ENCODE peak calls at places on chromosomes 16 and 17, in ten cellular contexts. One of them, this sample, is unnamed.

GRCh38 chr16:66473654-66474519 is 46.8 kb downstream of the BEAN1 start:
- DNase-seq in HCT116: no peak
- DNase-seq in AG10803: no peak
- DNase-seq in cardiac muscle cell: no peak
- DNase-seq in astrocyte of the spinal cord: peak; percentile 5
- DNase-seq in epithelial cell of proximal tubule: no peak
- DNase-seq in WTC11: no peak
- DNase-seq in dorsolateral prefrontal cortex: no peak
- DNase-seq in AG09319: no peak
- DNase-seq in mesothelial cell of epicardium: peak; percentile 10
- DNase-seq in this sample: no peak

GRCh38 chr17:64354396-64354795 is 36.3 kb downstream of the PECAM1 start:
- DNase-seq in HCT116: no peak
- DNase-seq in AG10803: no peak
- DNase-seq in cardiac muscle cell: no peak
- DNase-seq in astrocyte of the spinal cord: no peak
- DNase-seq in epithelial cell of proximal tubule: no peak
- DNase-seq in WTC11: no peak
- DNase-seq in dorsolateral prefrontal cortex: no peak
- DNase-seq in AG09319: no peak
- DNase-seq in mesothelial cell of epicardium: no peak
- DNase-seq in this sample: no peak

GRCh38 chr17:76086384-76086783 is 7.4 kb downstream of the ZACN start:
- DNase-seq in HCT116: no peak
- DNase-seq in AG10803: no peak
- DNase-seq in cardiac muscle cell: no peak
- DNase-seq in astrocyte of the spinal cord: no peak
- DNase-seq in epithelial cell of proximal tubule: no peak
- DNase-seq in WTC11: no peak
- DNase-seq in dorsolateral prefrontal cortex: no peak
- DNase-seq in AG09319: no peak
- DNase-seq in mesothelial cell of epicardium: no peak
- DNase-seq in this sample: no peak

GRCh38 chr16:67518676-67519075 is 10.0 kb upstream of the RIPOR1 start:
- DNase-seq in HCT116: no peak
- DNase-seq in AG10803: no peak
- DNase-seq in cardiac muscle cell: no peak
- DNase-seq in astrocyte of the spinal cord: no peak
- DNase-seq in epithelial cell of proximal tubule: no peak
- DNase-seq in WTC11: no peak
- DNase-seq in dorsolateral prefrontal cortex: no peak
- DNase-seq in AG09319: no peak
- DNase-seq in mesothelial cell of epicardium: no peak
- DNase-seq in this sample: no peak

GRCh38 chr17:73340093-73340596 is 28.3 kb upstream of the CDC42EP4 start:
- DNase-seq in HCT116: peak; percentile 71
- DNase-seq in AG10803: peak; percentile 94
- DNase-seq in cardiac muscle cell: peak; percentile 91
- DNase-seq in astrocyte of the spinal cord: peak; percentile 86
- DNase-seq in epithelial cell of proximal tubule: peak; percentile 92
- DNase-seq in WTC11: no peak
- DNase-seq in dorsolateral prefrontal cortex: no peak
- DNase-seq in AG09319: peak; percentile 86
- DNase-seq in mesothelial cell of epicardium: no peak
- DNase-seq in this sample: no peak

GRCh38 chr17:42337442-42337841 is 49.1 kb downstream of the STAT5A start:
- DNase-seq in HCT116: no peak
- DNase-seq in AG10803: peak; percentile 99
- DNase-seq in cardiac muscle cell: no peak
- DNase-seq in astrocyte of the spinal cord: peak; percentile 80
- DNase-seq in epithelial cell of proximal tubule: no peak
- DNase-seq in WTC11: no peak
- DNase-seq in dorsolateral prefrontal cortex: no peak
- DNase-seq in AG09319: peak; percentile 90
- DNase-seq in mesothelial cell of epicardium: no peak
- DNase-seq in this sample: no peak

GRCh38 chr17:51351890-51352289 is 91.5 kb downstream of the UTP18 start:
- DNase-seq in HCT116: no peak
- DNase-seq in AG10803: peak; percentile 52
- DNase-seq in cardiac muscle cell: peak; percentile 74
- DNase-seq in astrocyte of the spinal cord: peak; percentile 3
- DNase-seq in epithelial cell of proximal tubule: no peak
- DNase-seq in WTC11: no peak
- DNase-seq in dorsolateral prefrontal cortex: peak; percentile 65
- DNase-seq in AG09319: no peak
- DNase-seq in mesothelial cell of epicardium: no peak
- DNase-seq in this sample: no peak

GRCh38 chr17:52143536-52143935 is 15.0 kb downstream of the CA10 start:
- DNase-seq in HCT116: no peak
- DNase-seq in AG10803: no peak
- DNase-seq in cardiac muscle cell: no peak
- DNase-seq in astrocyte of the spinal cord: no peak
- DNase-seq in epithelial cell of proximal tubule: no peak
- DNase-seq in WTC11: no peak
- DNase-seq in dorsolateral prefrontal cortex: no peak
- DNase-seq in AG09319: no peak
- DNase-seq in mesothelial cell of epicardium: no peak
- DNase-seq in this sample: peak; percentile 15

DNA sequence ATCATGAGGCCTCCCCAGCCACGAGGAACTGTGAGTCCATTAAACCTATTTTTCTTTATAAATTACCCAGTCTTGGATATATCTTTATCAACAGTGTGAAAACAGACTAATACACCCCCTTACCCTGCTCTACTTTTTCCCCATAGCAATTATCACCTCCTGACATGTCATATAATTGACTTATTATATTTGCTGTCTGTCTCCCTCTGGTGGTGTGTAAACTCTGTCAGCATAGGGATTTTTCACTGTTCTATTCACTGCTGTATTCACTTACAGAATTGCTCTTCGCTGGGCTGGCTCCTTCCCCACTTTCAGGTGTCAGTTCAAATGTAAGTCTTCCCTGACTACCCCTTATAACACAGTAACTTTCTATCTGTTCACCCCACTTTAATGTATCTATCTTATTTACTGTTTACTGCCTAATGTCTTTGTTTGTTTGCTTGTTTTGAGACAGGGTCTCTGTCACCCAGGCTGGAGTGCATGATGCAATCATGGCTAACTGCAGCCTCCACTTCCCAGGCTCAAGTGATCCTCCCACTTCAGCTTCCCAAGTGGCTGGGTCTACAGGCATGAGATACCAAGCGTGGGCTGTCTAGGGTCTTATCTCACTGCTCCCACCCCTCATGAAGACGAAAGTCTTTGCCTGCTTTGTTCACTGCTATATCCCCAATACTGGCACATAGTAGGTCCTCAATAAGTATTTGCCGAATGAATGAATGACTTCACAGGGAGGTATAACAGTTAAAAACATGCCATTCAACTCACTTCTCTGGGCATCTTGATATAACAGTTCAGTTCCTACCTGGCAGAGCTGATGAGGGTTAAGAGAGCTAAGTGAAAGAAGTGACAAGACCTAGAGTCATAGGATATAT is 52.4 kb upstream of the CDH3 start:
- DNase-seq in HCT116: no peak
- DNase-seq in AG10803: no peak
- DNase-seq in cardiac muscle cell: peak; percentile 27
- DNase-seq in astrocyte of the spinal cord: no peak
- DNase-seq in epithelial cell of proximal tubule: no peak
- DNase-seq in WTC11: no peak
- DNase-seq in dorsolateral prefrontal cortex: no peak
- DNase-seq in AG09319: no peak
- DNase-seq in mesothelial cell of epicardium: no peak
- DNase-seq in this sample: no peak
- TF ChIP-seq CTCF in HCT116: no peak
- TF ChIP-seq CTCF in AG10803: no peak
- TF ChIP-seq CTCF in cardiac muscle cell: peak; percentile 24
- TF ChIP-seq CTCF in astrocyte of the spinal cord: peak; percentile 28
- TF ChIP-seq CTCF in epithelial cell of proximal tubule: peak; percentile 43
- TF ChIP-seq CTCF in WTC11: no peak
- TF ChIP-seq CTCF in dorsolateral prefrontal cortex: no peak
- TF ChIP-seq CTCF in AG09319: peak; percentile 3
- TF ChIP-seq CTCF in mesothelial cell of epicardium: no peak
- TF ChIP-seq CTCF in this sample: no peak

GRCh38 chr17:70808596-70808995 is 639.3 kb downstream of the KCNJ2 start:
- DNase-seq in HCT116: peak; percentile 28
- DNase-seq in AG10803: no peak
- DNase-seq in cardiac muscle cell: no peak
- DNase-seq in astrocyte of the spinal cord: no peak
- DNase-seq in epithelial cell of proximal tubule: no peak
- DNase-seq in WTC11: no peak
- DNase-seq in dorsolateral prefrontal cortex: no peak
- DNase-seq in AG09319: no peak
- DNase-seq in mesothelial cell of epicardium: no peak
- DNase-seq in this sample: no peak
- TF ChIP-seq CTCF in HCT116: peak; percentile 32
- TF ChIP-seq CTCF in AG10803: peak; percentile 29
- TF ChIP-seq CTCF in cardiac muscle cell: peak; percentile 26
- TF ChIP-seq CTCF in astrocyte of the spinal cord: peak; percentile 35
- TF ChIP-seq CTCF in epithelial cell of proximal tubule: peak; percentile 61
- TF ChIP-seq CTCF in WTC11: peak; percentile 42
- TF ChIP-seq CTCF in dorsolateral prefrontal cortex: no peak
- TF ChIP-seq CTCF in AG09319: no peak
- TF ChIP-seq CTCF in mesothelial cell of epicardium: no peak
- TF ChIP-seq CTCF in this sample: no peak

GRCh38 chr17:62595484-62595883 is 32.0 kb upstream of the MRC2 start:
- DNase-seq in HCT116: no peak
- DNase-seq in AG10803: no peak
- DNase-seq in cardiac muscle cell: no peak
- DNase-seq in astrocyte of the spinal cord: no peak
- DNase-seq in epithelial cell of proximal tubule: no peak
- DNase-seq in WTC11: no peak
- DNase-seq in dorsolateral prefrontal cortex: no peak
- DNase-seq in AG09319: no peak
- DNase-seq in mesothelial cell of epicardium: no peak
- DNase-seq in this sample: no peak

GRCh38 chr17:62596662-62597061 is 30.8 kb upstream of the MRC2 start:
- DNase-seq in HCT116: no peak
- DNase-seq in AG10803: no peak
- DNase-seq in cardiac muscle cell: no peak
- DNase-seq in astrocyte of the spinal cord: no peak
- DNase-seq in epithelial cell of proximal tubule: no peak
- DNase-seq in WTC11: no peak
- DNase-seq in dorsolateral prefrontal cortex: no peak
- DNase-seq in AG09319: no peak
- DNase-seq in mesothelial cell of epicardium: no peak
- DNase-seq in this sample: no peak

GRCh38 chr17:62591323-62591722 is 36.1 kb upstream of the MRC2 start:
- DNase-seq in HCT116: no peak
- DNase-seq in AG10803: no peak
- DNase-seq in cardiac muscle cell: no peak
- DNase-seq in astrocyte of the spinal cord: no peak
- DNase-seq in epithelial cell of proximal tubule: no peak
- DNase-seq in WTC11: no peak
- DNase-seq in dorsolateral prefrontal cortex: no peak
- DNase-seq in AG09319: no peak
- DNase-seq in mesothelial cell of epicardium: no peak
- DNase-seq in this sample: no peak

GRCh38 chr17:62597150-62597549 is 30.3 kb upstream of the MRC2 start:
- DNase-seq in HCT116: no peak
- DNase-seq in AG10803: no peak
- DNase-seq in cardiac muscle cell: no peak
- DNase-seq in astrocyte of the spinal cord: no peak
- DNase-seq in epithelial cell of proximal tubule: no peak
- DNase-seq in WTC11: no peak
- DNase-seq in dorsolateral prefrontal cortex: no peak
- DNase-seq in AG09319: no peak
- DNase-seq in mesothelial cell of epicardium: no peak
- DNase-seq in this sample: no peak

DNA sequence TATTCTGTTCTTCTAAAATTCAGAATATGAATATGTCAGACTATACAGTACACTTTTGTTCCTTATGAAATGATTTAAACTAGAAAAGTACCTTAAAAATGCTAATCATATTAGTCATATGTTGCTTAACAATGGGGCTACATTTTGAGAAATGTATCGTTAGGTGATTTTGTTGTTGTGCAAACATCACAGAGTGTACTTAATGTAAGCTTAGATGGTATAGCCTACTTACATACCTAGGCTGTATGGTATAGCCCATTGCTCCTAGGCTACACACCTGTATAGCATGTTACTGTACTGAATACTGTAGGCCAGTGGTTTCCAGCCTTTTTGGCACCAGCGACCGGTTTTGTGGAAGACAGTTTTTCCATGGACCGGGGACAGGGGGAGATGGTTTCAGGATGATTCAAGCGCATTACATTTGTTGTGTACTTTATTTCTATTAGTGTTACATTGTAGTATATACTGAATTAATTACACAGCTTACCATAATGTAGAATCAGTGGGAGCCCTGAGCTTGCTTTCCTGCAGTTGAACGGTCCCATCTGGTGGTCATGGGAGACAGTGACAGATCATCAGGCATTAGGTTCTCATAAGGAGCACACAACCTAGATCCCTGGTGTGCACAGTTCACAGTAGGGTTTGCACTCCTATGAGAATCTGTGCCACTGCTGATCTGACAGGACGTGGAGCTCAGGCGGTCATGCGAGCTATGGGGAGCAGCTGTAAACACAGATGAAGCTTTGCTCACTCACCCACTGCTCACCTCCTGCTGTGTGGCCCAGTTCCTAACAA is 35.0 kb upstream of the MRC2 start:
- DNase-seq in HCT116: no peak
- DNase-seq in AG10803: peak; percentile 8
- DNase-seq in cardiac muscle cell: no peak
- DNase-seq in astrocyte of the spinal cord: peak; percentile 40
- DNase-seq in epithelial cell of proximal tubule: no peak
- DNase-seq in WTC11: no peak
- DNase-seq in dorsolateral prefrontal cortex: no peak
- DNase-seq in AG09319: no peak
- DNase-seq in mesothelial cell of epicardium: no peak
- DNase-seq in this sample: no peak
- TF ChIP-seq CTCF in HCT116: peak; percentile 7
- TF ChIP-seq CTCF in AG10803: no peak
- TF ChIP-seq CTCF in cardiac muscle cell: no peak
- TF ChIP-seq CTCF in astrocyte of the spinal cord: peak; percentile 23
- TF ChIP-seq CTCF in epithelial cell of proximal tubule: no peak
- TF ChIP-seq CTCF in WTC11: no peak
- TF ChIP-seq CTCF in dorsolateral prefrontal cortex: no peak
- TF ChIP-seq CTCF in AG09319: no peak
- TF ChIP-seq CTCF in mesothelial cell of epicardium: no peak
- TF ChIP-seq CTCF in this sample: no peak

GRCh38 chr16:50751528-50751927 is 9.6 kb downstream of the CYLD start:
- DNase-seq in HCT116: no peak
- DNase-seq in AG10803: no peak
- DNase-seq in cardiac muscle cell: no peak
- DNase-seq in astrocyte of the spinal cord: no peak
- DNase-seq in epithelial cell of proximal tubule: no peak
- DNase-seq in WTC11: no peak
- DNase-seq in dorsolateral prefrontal cortex: no peak
- DNase-seq in AG09319: no peak
- DNase-seq in mesothelial cell of epicardium: no peak
- DNase-seq in this sample: no peak

GRCh38 chr16:50745940-50746339 is 4.1 kb downstream of the CYLD start:
- DNase-seq in HCT116: no peak
- DNase-seq in AG10803: no peak
- DNase-seq in cardiac muscle cell: no peak
- DNase-seq in astrocyte of the spinal cord: no peak
- DNase-seq in epithelial cell of proximal tubule: no peak
- DNase-seq in WTC11: no peak
- DNase-seq in dorsolateral prefrontal cortex: no peak
- DNase-seq in AG09319: no peak
- DNase-seq in mesothelial cell of epicardium: no peak
- DNase-seq in this sample: no peak

GRCh38 chr16:50744911-50745310 is 3.0 kb downstream of the CYLD start:
- DNase-seq in HCT116: no peak
- DNase-seq in AG10803: no peak
- DNase-seq in cardiac muscle cell: no peak
- DNase-seq in astrocyte of the spinal cord: no peak
- DNase-seq in epithelial cell of proximal tubule: no peak
- DNase-seq in WTC11: no peak
- DNase-seq in dorsolateral prefrontal cortex: no peak
- DNase-seq in AG09319: no peak
- DNase-seq in mesothelial cell of epicardium: no peak
- DNase-seq in this sample: no peak

GRCh38 chr16:50743575-50744225 is 1.8 kb downstream of the CYLD start:
- DNase-seq in HCT116: no peak
- DNase-seq in AG10803: no peak
- DNase-seq in cardiac muscle cell: no peak
- DNase-seq in astrocyte of the spinal cord: no peak
- DNase-seq in epithelial cell of proximal tubule: no peak
- DNase-seq in WTC11: no peak
- DNase-seq in dorsolateral prefrontal cortex: no peak
- DNase-seq in AG09319: no peak
- DNase-seq in mesothelial cell of epicardium: no peak
- DNase-seq in this sample: no peak

DNA sequence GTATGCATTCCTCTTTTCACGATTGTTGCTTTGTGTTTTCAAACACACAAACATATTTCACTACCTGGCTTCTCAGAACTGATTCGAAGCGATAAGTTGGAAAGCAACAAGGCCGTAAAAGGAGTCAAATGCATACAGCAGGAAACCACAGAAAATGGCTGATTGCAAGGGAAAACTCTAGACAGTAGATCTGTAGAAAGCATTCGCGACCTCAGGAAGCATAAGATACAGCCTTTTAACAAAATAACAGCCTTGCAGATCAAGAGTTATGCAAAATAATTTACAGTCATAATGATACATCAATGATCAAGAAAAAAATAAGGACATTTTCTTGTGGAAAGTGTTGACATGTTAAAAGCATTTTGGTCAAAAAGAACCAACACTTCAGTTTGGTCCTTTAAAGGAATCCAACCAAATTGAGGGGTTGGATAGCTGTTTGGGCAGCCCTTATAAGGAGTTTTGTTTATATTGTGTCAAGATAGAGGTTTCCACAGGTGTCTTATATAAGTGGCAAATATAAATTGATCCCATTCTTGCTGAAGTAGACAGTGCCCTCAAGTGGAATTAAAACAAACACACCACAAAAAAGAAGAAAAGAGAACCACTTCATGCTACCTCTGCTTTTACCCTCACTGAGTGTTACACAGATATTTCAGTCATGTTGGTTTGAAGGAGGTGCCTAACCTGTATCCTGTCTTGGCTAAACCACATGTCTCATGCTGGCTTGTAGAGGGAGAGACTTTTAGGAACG is 5.5 kb downstream of the CYLD start:
- DNase-seq in HCT116: peak; percentile 15
- DNase-seq in AG10803: no peak
- DNase-seq in cardiac muscle cell: peak; percentile 47
- DNase-seq in astrocyte of the spinal cord: no peak
- DNase-seq in epithelial cell of proximal tubule: no peak
- DNase-seq in WTC11: no peak
- DNase-seq in dorsolateral prefrontal cortex: no peak
- DNase-seq in AG09319: no peak
- DNase-seq in mesothelial cell of epicardium: no peak
- DNase-seq in this sample: no peak
- TF ChIP-seq CTCF in HCT116: peak; percentile 32
- TF ChIP-seq CTCF in AG10803: no peak
- TF ChIP-seq CTCF in cardiac muscle cell: peak; percentile 26
- TF ChIP-seq CTCF in astrocyte of the spinal cord: peak; percentile 14
- TF ChIP-seq CTCF in epithelial cell of proximal tubule: peak; percentile 46
- TF ChIP-seq CTCF in WTC11: no peak
- TF ChIP-seq CTCF in dorsolateral prefrontal cortex: peak; percentile 56
- TF ChIP-seq CTCF in AG09319: peak; percentile 2
- TF ChIP-seq CTCF in mesothelial cell of epicardium: no peak
- TF ChIP-seq CTCF in this sample: peak; percentile 22

This sample was measured in nephron progenitor cell.